ENCODE peak calls at places on chromosome 18, in seven cellular contexts. R is fibroblast of villous mesenchyme; M is OCI-M1; T is heart left ventricle; I is left kidney; Q is CD8-positive, alpha-beta T cell; P is Caki2. B is an unnamed sample.
A peak's percentile ranks its signal among the peaks of the same experiment; 100 is the strongest.

GRCh38 chr18:80108739-80109675 is at the start of gene ADNP2:
- DNase-seq in T (peak; percentile 77), I (peak; percentile 95), M (peak; percentile 98), Q (peak; percentile 67), P (peak; percentile 94), R (peak; percentile 90), B (peak; percentile 94)

GRCh38 chr18:39909706-39910105 is 2045.3 kb upstream of the PIK3C3 start:
- DNase-seq in P (no peak), R (no peak), Q (no peak), I (peak; percentile 50), M (no peak), T (no peak), B (no peak)

GRCh38 chr18:22052405-22053105 is 116.8 kb upstream of the GATA6 start:
- DNase-seq in T (no peak), R (no peak), P (no peak), Q (no peak), I (no peak), M (no peak), B (no peak)

GRCh38 chr18:6374340-6374739 is 40.4 kb downstream of the L3MBTL4 start:
- DNase-seq in T (no peak), R (no peak), Q (no peak), I (no peak), M (no peak), P (no peak), B (no peak)

GRCh38 chr18:23964282-23965238 is 50.0 kb upstream of the TTC39C start:
- DNase-seq in M (peak; percentile 63), R (no peak), T (no peak), I (peak; percentile 63), P (peak; percentile 30), Q (peak; percentile 46), B (no peak)

GRCh38 chr18:44679912-44680270 is 797 bp upstream of the SETBP1 start:
- DNase-seq in T (peak; percentile 79), I (peak; percentile 87), M (no peak), P (no peak), Q (no peak), R (peak; percentile 53), B (peak; percentile 38)

GRCh38 chr18:54740146-54740844 is 88.0 kb upstream of the RAB27B start:
- DNase-seq in R (peak; percentile 73), Q (no peak), M (no peak), P (peak; percentile 22), I (no peak), T (no peak), B (no peak)

GRCh38 chr18:7735194-7735593 is 168.1 kb downstream of the PTPRM start:
- DNase-seq in P (no peak), Q (no peak), R (no peak), M (no peak), I (no peak), T (no peak), B (no peak)

GRCh38 chr18:35407871-35408481 is 30.8 kb upstream of the ZNF396 start:
- DNase-seq in M (peak; percentile 85), I (peak; percentile 90), T (no peak), R (peak; percentile 81), P (peak; percentile 57), Q (peak; percentile 21), B (no peak)

GRCh38 chr18:60198063-60198462 is 174.5 kb downstream of the MC4R start:
- DNase-seq in I (peak; percentile 82), T (no peak), Q (no peak), M (peak; percentile 75), R (no peak), P (no peak), B (no peak)

GRCh38 chr18:76875390-76876330 is 53.3 kb downstream of the ZNF236 start:
- DNase-seq in Q (no peak), M (peak; percentile 51), I (peak; percentile 78), R (peak; percentile 48), P (peak; percentile 16), T (no peak), B (peak; percentile 69)

GRCh38 chr18:54843302-54843701 is 15.0 kb downstream of the RAB27B start:
- DNase-seq in M (no peak), I (no peak), T (no peak), R (peak; percentile 27), P (no peak), Q (no peak), B (no peak)

GRCh38 chr18:67199993-67200617 is 316.4 kb downstream of the DSEL start:
- DNase-seq in R (peak; percentile 65), Q (no peak), P (peak; percentile 23), I (peak; percentile 79), T (no peak), M (peak; percentile 83), B (no peak)

GRCh38 chr18:74790451-74790850 is 192.8 kb downstream of the ZNF407 start:
- DNase-seq in R (no peak), M (peak; percentile 45), P (no peak), I (no peak), Q (no peak), T (no peak), B (no peak)

GRCh38 chr18:60090170-60090569 is 190.4 kb downstream of the PMAIP1 start:
- DNase-seq in I (peak; percentile 55), R (no peak), P (no peak), Q (no peak), T (no peak), M (peak; percentile 49), B (no peak)

GRCh38 chr18:63604791-63605567 is 17.8 kb downstream of the SERPINB13 start:
- DNase-seq in R (no peak), I (no peak), P (no peak), T (no peak), Q (no peak), M (no peak), B (no peak)

GRCh38 chr18:34342960-34343359 is 118.2 kb upstream of the NOL4 start:
- DNase-seq in P (no peak), M (no peak), I (no peak), R (peak; percentile 24), T (no peak), Q (no peak), B (no peak)

GRCh38 chr18:35415511-35416427 is 38.6 kb upstream of the ZNF396 start:
- DNase-seq in M (peak; percentile 29), P (no peak), I (peak; percentile 51), Q (no peak), R (peak; percentile 97), T (no peak), B (no peak)

GRCh38 chr18:24992491-24992890 is 359.5 kb downstream of the ZNF521 start:
- DNase-seq in T (no peak), R (no peak), Q (no peak), P (no peak), M (no peak), I (no peak), B (no peak)

GRCh38 chr18:58955738-58956137 is 91.1 kb downstream of the ZNF532 start:
- DNase-seq in R (peak; percentile 77), Q (no peak), T (no peak), M (no peak), I (no peak), P (no peak), B (no peak)

GRCh38 chr18:45566025-45566740 is 49.1 kb upstream of the SLC14A2 start:
- DNase-seq in P (no peak), I (no peak), M (no peak), R (peak; percentile 88), T (no peak), Q (no peak), B (no peak)

GRCh38 chr18:45014047-45014501 is 333.4 kb downstream of the SETBP1 start:
- DNase-seq in Q (no peak), M (no peak), R (peak; percentile 30), P (peak; percentile 22), T (no peak), I (peak; percentile 70), B (peak; percentile 57)

GRCh38 chr18:78698914-78699313 is 280.7 kb upstream of the SALL3 start:
- DNase-seq in P (no peak), M (no peak), R (no peak), Q (no peak), I (no peak), T (no peak), B (no peak)

GRCh38 chr18:41484069-41484468 is 471.0 kb upstream of the PIK3C3 start:
- DNase-seq in M (no peak), Q (no peak), P (no peak), T (no peak), R (no peak), I (no peak), B (no peak)

GRCh38 chr18:49565656-49566055 is 3.8 kb downstream of the LIPG start:
- DNase-seq in Q (no peak), P (no peak), R (no peak), T (no peak), M (no peak), I (no peak), B (no peak)

GRCh38 chr18:50812834-50813233 is 7.0 kb downstream of the MRO start:
- DNase-seq in M (no peak), Q (no peak), T (no peak), R (no peak), I (no peak), P (no peak), B (no peak)

GRCh38 chr18:48375150-48375790 is 33.9 kb downstream of the ZBTB7C start:
- DNase-seq in R (no peak), Q (no peak), P (no peak), I (peak; percentile 39), M (peak; percentile 83), T (no peak), B (no peak)

GRCh38 chr18:53441761-53442414 is 782.6 kb downstream of the MBD2 start:
- DNase-seq in I (no peak), R (no peak), T (no peak), Q (no peak), P (no peak), M (no peak), B (no peak)